ENCODE peak calls at places on chromosomes 4 and X, in seven cellular contexts. S, K, X, F, B, N and T are unnamed samples.
A peak's percentile ranks its signal among the peaks of the same experiment; 100 is the strongest.

GRCh38 chr4:15895517-15895916 is 43.0 kb downstream of the FGFBP1 start:
- DNase-seq in S (no peak), K (no peak), X (no peak), F (peak; percentile 20), B (no peak), N (no peak), T (no peak)

GRCh38 chr4:174714393-174715211 is 114.4 kb downstream of the GLRA3 start:
- DNase-seq in S (peak; percentile 78), K (peak; percentile 59), X (peak; percentile 7), F (peak; percentile 63), B (peak; percentile 60), N (peak; percentile 25), T (peak; percentile 53)

GRCh38 chr4:61359301-61359700 is 159.2 kb downstream of the ADGRL3 start:
- DNase-seq in S (no peak), K (no peak), X (no peak), F (no peak), B (no peak), N (no peak), T (no peak)

GRCh38 chrX:15146515-15146914 is 123.4 kb downstream of the ASB9 start:
- DNase-seq in S (peak; percentile 80), K (no peak), X (no peak), F (peak; percentile 17), B (peak; percentile 22), N (peak; percentile 47), T (peak; percentile 63)

GRCh38 chr4:177726111-177726510 is 283.9 kb upstream of the AGA start:
- DNase-seq in S (no peak), K (no peak), X (peak; percentile 36), F (no peak), B (no peak), N (no peak), T (no peak)

GRCh38 chrX:81286608-81287007 is 84.7 kb downstream of the SH3BGRL start:
- DNase-seq in S (no peak), K (no peak), X (peak; percentile 26), F (no peak), B (no peak), N (no peak), T (no peak)

GRCh38 chrX:129359269-129359668 is 164.0 kb downstream of the SMARCA1 start:
- DNase-seq in S (no peak), K (no peak), X (peak; percentile 31), F (peak; percentile 16), B (no peak), N (no peak), T (no peak)

GRCh38 chr4:113162089-113162488 is 112.6 kb downstream of the ANK2 start:
- DNase-seq in S (no peak), K (no peak), X (no peak), F (peak; percentile 49), B (no peak), N (no peak), T (no peak)

GRCh38 chr4:23040539-23040938 is 347.8 kb downstream of the GBA3 start:
- DNase-seq in S (peak; percentile 49), K (no peak), X (no peak), F (no peak), B (no peak), N (no peak), T (no peak)

GRCh38 chr4:140603286-140603685 is 34.5 kb upstream of the UCP1 start:
- DNase-seq in S (no peak), K (no peak), X (no peak), F (no peak), B (no peak), N (no peak), T (no peak)

GRCh38 chr4:184345573-184345922 is 127.9 kb upstream of the ENPP6 start:
- DNase-seq in S (peak; percentile 39), K (no peak), X (peak; percentile 22), F (no peak), B (no peak), N (peak; percentile 32), T (no peak)

GRCh38 chr4:136443006-136443405 is 1089.3 kb downstream of the PCDH18 start:
- DNase-seq in S (no peak), K (no peak), X (no peak), F (no peak), B (no peak), N (no peak), T (no peak)

GRCh38 chr4:53713296-53713695 is 122.0 kb upstream of the LNX1 start:
- DNase-seq in S (no peak), K (no peak), X (no peak), F (no peak), B (no peak), N (no peak), T (no peak)

GRCh38 chr4:94454405-94454804 is 2.7 kb downstream of the PDLIM5 start:
- DNase-seq in S (no peak), K (no peak), X (peak; percentile 15), F (peak; percentile 59), B (no peak), N (no peak), T (no peak)

GRCh38 chr4:59987289-59987688 is 1212.8 kb upstream of the ADGRL3 start:
- DNase-seq in S (no peak), K (no peak), X (no peak), F (no peak), B (no peak), N (no peak), T (no peak)

GRCh38 chr4:158176108-158176507 is 3.3 kb upstream of the GASK1B start:
- DNase-seq in S (no peak), K (peak; percentile 56), X (peak; percentile 57), F (peak; percentile 76), B (no peak), N (peak; percentile 31), T (no peak)

GRCh38 chrX:22134681-22135080 is 102.6 kb downstream of the PHEX start:
- DNase-seq in S (no peak), K (no peak), X (peak; percentile 86), F (peak; percentile 82), B (peak; percentile 47), N (no peak), T (no peak)

DNA sequence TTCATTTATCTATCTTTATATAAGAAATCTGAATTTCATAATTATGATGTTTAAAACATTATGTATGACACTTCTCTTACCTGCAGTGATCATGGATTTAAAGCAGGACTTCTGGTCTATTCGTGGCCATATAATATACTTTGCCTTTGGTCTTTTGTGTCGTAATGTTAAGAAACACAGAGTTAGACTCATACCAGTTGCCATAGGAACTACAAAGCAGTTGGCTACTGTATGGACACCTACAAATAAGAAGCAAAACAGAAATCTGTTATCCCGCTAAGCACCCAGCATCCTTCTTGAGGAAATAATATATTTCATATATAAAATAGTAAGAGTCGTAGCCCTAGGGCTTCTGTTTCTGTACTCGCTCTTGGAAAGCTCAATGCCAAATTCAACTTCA is 4.3 kb downstream of the SEPSECS start:
- DNase-seq in S (no peak), K (no peak), X (no peak), F (peak; percentile 15), B (no peak), N (no peak), T (peak; percentile 44)
- H3K9ac ChIP-seq in S (no peak overlapping the region), K (no peak overlapping the region), X (no peak overlapping the region), F (no peak overlapping the region), B (no peak overlapping the region), N (no peak overlapping the region), T (no peak overlapping the region)

DNA sequence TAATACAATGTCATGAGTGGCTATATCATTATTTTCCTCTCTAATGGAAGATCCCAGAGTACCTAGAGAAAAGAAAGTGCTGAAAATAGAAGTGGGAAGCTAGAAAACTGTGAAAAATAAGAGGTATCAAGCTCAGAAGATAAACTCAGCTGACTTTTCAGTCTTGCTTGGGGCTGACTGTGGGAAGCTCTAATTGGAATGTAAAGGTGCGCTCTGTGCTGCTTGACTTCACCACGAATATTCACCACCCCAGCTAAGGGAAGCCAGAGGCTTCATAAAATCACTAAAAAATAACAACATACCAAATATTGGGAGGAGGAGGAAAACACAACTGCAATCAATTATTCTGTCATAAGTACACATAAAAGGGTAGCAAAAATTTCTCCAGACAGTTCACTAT is 25.1 kb downstream of the NDST3 start:
- DNase-seq in S (no peak), K (no peak), X (no peak), F (no peak), B (no peak), N (no peak), T (no peak)
- H3K36me3 ChIP-seq in S (no peaks in the 10 kb centered on the region), K (no peaks in the 10 kb centered on the region), X (no peaks in the 10 kb centered on the region), F (no peaks in the 10 kb centered on the region), B (no peaks in the 10 kb centered on the region), N (no peaks in the 10 kb centered on the region), T (no peaks in the 10 kb centered on the region)

GRCh38 chrX:19178402-19178801 is 56.1 kb upstream of the ADGRG2 start:
- DNase-seq in S (no peak), K (no peak), X (no peak), F (no peak), B (no peak), N (no peak), T (no peak)

GRCh38 chrX:19177710-19178109 is 55.4 kb upstream of the ADGRG2 start:
- DNase-seq in S (no peak), K (no peak), X (no peak), F (no peak), B (no peak), N (no peak), T (no peak)

GRCh38 chrX:19179389-19179788 is 57.1 kb upstream of the ADGRG2 start:
- DNase-seq in S (no peak), K (no peak), X (no peak), F (no peak), B (no peak), N (no peak), T (no peak)

GRCh38 chrX:19174401-19175025 is 52.2 kb upstream of the ADGRG2 start:
- DNase-seq in S (no peak), K (no peak), X (peak; percentile 48), F (peak; percentile 69), B (no peak), N (no peak), T (no peak)

DNA sequence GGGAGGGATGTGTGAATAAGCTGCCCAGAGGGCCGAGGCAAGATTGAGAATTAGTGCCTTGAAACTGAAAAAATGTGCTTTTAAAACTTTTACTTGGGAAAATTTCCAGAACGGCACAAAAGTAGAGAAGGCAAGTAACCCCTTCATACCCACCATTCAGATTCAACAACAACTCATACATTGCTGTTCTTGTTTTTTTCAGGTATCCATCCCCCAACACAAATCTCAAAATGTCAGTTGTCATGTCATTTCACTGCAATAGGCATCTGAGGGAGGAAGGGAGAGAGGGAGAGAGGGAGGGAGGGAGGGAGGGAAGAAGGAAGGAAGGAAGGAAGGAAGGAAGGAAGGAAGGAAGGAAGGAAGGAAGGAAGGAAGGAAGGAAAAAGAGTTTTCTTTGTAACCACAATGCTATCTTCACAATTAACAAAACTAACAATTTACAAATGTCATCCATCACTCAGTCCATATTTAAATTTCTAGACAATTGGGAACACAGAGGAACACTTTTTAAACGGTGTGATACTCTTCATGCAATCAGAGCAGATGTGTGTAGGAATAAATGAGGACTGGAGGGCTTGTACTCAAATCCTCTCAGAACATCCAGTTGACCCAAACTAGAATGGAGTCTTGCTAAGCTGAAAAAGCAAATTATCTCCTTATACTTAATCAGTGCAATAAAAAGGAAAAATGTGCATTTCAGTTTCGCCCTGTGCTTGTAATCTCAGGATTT is 54.8 kb upstream of the ADGRG2 start:
- DNase-seq in S (no peak), K (no peak), X (no peak), F (no peak), B (no peak), N (no peak), T (no peak)
- H3K9ac ChIP-seq in S (no peak overlapping the region), K (no peak overlapping the region), X (no peak overlapping the region), F (no peak overlapping the region), B (no peak overlapping the region), N (no peak overlapping the region), T (no peak overlapping the region)

DNA sequence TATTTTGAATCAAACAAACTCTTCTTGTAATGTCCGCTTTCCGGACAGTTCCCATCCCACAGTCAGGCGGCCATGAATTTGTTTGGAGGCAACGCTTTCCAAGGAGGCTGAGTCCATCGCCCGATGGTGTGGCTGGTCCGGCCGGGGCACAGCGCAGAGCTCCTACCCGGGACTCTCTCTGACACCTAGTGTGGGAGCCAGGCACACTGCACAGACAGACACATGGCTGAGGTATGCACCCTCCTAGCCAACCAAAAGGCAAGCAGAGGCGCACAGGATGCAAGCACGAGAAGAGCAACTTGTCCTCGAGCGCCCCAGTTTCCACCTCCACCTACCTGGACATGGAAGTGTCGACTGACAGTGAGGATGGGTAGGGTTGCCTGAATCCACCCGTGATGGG is 87.5 kb downstream of the LEF1 start:
- DNase-seq in S (no peak), K (no peak), X (no peak), F (no peak), B (no peak), N (no peak), T (no peak)
- H3K36me3 ChIP-seq in S (no peaks in the 10 kb centered on the region), K (no peaks in the 10 kb centered on the region), X (no peaks in the 10 kb centered on the region), F (no peaks in the 10 kb centered on the region), B (no peaks in the 10 kb centered on the region), N (no peaks in the 10 kb centered on the region), T (no peaks in the 10 kb centered on the region)